ENCODE peak calls at places on chromosomes 7 and 10, in eight cellular contexts. B is ovary; G is CD8-positive, alpha-beta T cell; O is H1; A is lung; H is psoas muscle; P is astrocyte of the spinal cord; K is left ventricle myocardium inferior. R is an unnamed sample.

GRCh38 chr10:70815504-70816219 is at the start of gene SGPL1:
- DNase-seq in K (peak; percentile 88), G (peak; percentile 76), O (peak; percentile 98), P (peak; percentile 82), B (peak; percentile 90), A (peak; percentile 87), H (peak; percentile 90), R (no peak)

GRCh38 chr7:84136336-84136735 is 58.3 kb downstream of the SEMA3A start:
- DNase-seq in P (no peak), A (no peak), G (no peak), B (no peak), K (no peak), H (no peak), O (no peak), R (no peak)

GRCh38 chr7:137804819-137805218 is 42.0 kb downstream of the DGKI start:
- DNase-seq in B (no peak), O (no peak), P (peak; percentile 17), H (no peak), G (no peak), K (no peak), A (no peak), R (no peak)

GRCh38 chr10:122354391-122354790 is 20.1 kb upstream of the PLEKHA1 start:
- DNase-seq in A (no peak), G (no peak), P (no peak), H (no peak), K (no peak), B (no peak), O (no peak), R (no peak)

GRCh38 chr10:91420868-91421267 is 10.7 kb downstream of the HECTD2 start:
- DNase-seq in O (no peak), P (peak; percentile 60), K (no peak), B (no peak), G (no peak), H (no peak), A (no peak), R (no peak)

GRCh38 chr7:47104206-47104549 is 477.7 kb downstream of the TNS3 start:
- DNase-seq in G (no peak), K (no peak), O (no peak), B (no peak), P (no peak), H (no peak), A (no peak), R (no peak)

GRCh38 chr10:93072225-93072712 is 1.4 kb upstream of the CYP26A1 start:
- DNase-seq in B (no peak), A (no peak), H (no peak), G (no peak), P (no peak), O (no peak), K (no peak), R (no peak)

GRCh38 chr10:70752571-70752970 is 32.6 kb downstream of the TBATA start:
- DNase-seq in P (no peak), G (no peak), B (no peak), K (no peak), O (no peak), H (no peak), A (no peak), R (no peak)

GRCh38 chr10:120963587-120964220 is 112.5 kb downstream of the WDR11 start:
- DNase-seq in P (no peak), B (no peak), K (no peak), O (no peak), H (no peak), G (no peak), A (no peak), R (no peak)

GRCh38 chr7:24290004-24290641 is 6.1 kb downstream of the NPY start:
- DNase-seq in G (no peak), B (no peak), A (no peak), K (no peak), O (peak; percentile 53), H (no peak), P (peak; percentile 28), R (peak; percentile 49)

GRCh38 chr7:6725003-6725402 is 18.3 kb upstream of the ZNF12 start:
- DNase-seq in A (no peak), K (no peak), O (no peak), P (no peak), G (no peak), H (no peak), B (no peak), R (no peak)

GRCh38 chr7:85186083-85186520 is 754 bp downstream of the SEMA3D start:
- DNase-seq in H (peak; percentile 16), P (peak; percentile 66), B (peak; percentile 21), G (no peak), K (no peak), A (peak; percentile 30), O (peak; percentile 63), R (no peak)

GRCh38 chr10:62916157-62916603 is 100.0 kb upstream of the EGR2 start:
- DNase-seq in H (no peak), G (no peak), O (no peak), P (peak; percentile 29), A (no peak), B (no peak), K (no peak), R (no peak)

GRCh38 chr10:69468771-69469129 is 17.5 kb downstream of the TSPAN15 start:
- DNase-seq in K (no peak), B (no peak), A (no peak), G (no peak), O (no peak), H (no peak), P (no peak), R (no peak)

GRCh38 chr10:33193057-33193866 is 141.2 kb downstream of the NRP1 start:
- DNase-seq in K (peak; percentile 76), P (peak; percentile 91), A (peak; percentile 81), O (peak; percentile 70), G (peak; percentile 66), H (peak; percentile 73), B (peak; percentile 77), R (peak; percentile 83)

GRCh38 chr10:48526371-48526821 is 78.5 kb downstream of the ARHGAP22 start:
- DNase-seq in G (no peak), B (no peak), K (no peak), P (peak; percentile 96), A (no peak), H (no peak), O (no peak), R (no peak)

GRCh38 chr7:9785211-9785610 is 1188.5 kb upstream of the PHF14 start:
- DNase-seq in K (no peak), P (no peak), O (no peak), H (no peak), B (no peak), A (no peak), G (no peak), R (no peak)

GRCh38 chr10:128001346-128001745 is 94.4 kb downstream of the PTPRE start:
- DNase-seq in K (no peak), G (no peak), B (no peak), P (no peak), O (no peak), A (no peak), H (no peak), R (no peak)
- H3K4me3 ChIP-seq in K (no peak overlapping the region), G (no peak overlapping the region), B (no peak overlapping the region), P (no peak overlapping the region), O (no peak overlapping the region), A (no peak overlapping the region), H (no peak overlapping the region), R (no peak overlapping the region)

DNA sequence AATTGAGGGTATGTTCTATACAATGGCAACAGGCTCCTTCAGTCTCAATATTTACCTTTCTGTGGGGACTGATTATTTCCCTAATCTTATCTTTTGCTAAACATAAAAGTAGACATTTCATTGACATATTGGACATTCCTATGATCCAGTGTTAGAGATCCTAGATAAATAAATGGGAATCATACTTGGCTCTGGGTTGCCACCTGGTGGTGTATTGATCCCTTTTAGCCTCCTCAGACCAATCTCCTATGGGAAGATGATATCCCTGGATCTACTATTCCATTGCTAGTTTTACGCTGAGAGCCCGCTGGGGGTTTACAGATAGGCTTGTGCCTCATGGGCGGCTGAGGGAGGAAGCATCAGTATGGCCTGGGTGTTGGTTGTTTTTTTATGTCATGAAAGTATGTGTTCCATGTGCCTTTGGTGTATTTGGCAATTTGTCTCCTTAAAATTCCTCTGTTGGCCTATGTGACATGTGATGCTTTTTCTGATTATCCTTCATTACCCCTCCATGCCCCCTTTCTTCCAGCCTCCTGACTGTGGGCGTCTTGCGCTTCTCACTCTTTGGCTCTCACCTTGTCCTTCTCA is 18.8 kb downstream of the CELF2 start:
- DNase-seq in H (no peak), G (no peak), O (no peak), P (peak; percentile 56), K (no peak), A (no peak), B (no peak), R (peak; percentile 23)
- TF ChIP-seq CTCF in H (peak; percentile 57), G (no peak), O (peak; percentile 65), P (peak; percentile 62), K (peak; percentile 72), A (peak; percentile 24), B (peak; percentile 46), R (peak; percentile 60)

DNA sequence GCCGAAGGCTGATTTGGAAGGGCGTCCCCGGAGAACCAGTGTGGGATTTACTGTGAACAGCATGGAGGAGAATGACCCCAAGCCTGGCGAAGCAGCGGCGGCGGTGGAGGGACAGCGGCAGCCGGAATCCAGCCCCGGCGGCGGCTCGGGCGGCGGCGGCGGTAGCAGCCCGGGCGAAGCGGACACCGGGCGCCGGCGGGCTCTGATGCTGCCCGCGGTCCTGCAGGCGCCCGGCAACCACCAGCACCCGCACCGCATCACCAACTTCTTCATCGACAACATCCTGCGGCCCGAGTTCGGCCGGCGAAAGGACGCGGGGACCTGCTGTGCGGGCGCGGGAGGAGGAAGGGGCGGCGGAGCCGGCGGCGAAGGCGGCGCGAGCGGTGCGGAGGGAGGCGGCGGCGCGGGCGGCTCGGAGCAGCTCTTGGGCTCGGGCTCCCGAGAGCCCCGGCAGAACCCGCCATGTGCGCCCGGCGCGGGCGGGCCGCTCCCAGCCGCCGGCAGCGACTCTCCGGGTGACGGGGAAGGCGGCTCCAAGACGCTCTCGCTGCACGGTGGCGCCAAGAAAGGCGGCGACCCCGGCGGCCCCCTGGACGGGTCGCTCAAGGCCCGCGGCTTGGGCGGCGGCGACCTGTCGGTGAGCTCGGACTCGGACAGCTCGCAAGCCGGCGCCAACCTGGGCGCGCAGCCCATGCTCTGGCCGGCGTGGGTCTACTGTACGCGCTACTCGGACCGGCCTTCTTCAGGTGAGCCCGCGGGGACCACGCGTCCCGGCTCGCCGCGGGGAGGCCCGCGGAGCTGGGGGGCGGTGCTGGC is 596 bp downstream of the EN2 start:
- DNase-seq in H (no peak), O (no peak), P (no peak), G (no peak), B (peak; percentile 32), K (no peak), A (no peak), R (no peak)
- H3K4me3 ChIP-seq in H (peak overlapping the region; percentile 53), O (no peak overlapping the region), P (no peak overlapping the region), G (peak overlapping the region; percentile 27), B (peak overlapping the region; percentile 32), K (peak overlapping the region; percentile 55), A (peak overlapping the region; percentile 23), R (peak overlapping the region; percentile 49)

DNA sequence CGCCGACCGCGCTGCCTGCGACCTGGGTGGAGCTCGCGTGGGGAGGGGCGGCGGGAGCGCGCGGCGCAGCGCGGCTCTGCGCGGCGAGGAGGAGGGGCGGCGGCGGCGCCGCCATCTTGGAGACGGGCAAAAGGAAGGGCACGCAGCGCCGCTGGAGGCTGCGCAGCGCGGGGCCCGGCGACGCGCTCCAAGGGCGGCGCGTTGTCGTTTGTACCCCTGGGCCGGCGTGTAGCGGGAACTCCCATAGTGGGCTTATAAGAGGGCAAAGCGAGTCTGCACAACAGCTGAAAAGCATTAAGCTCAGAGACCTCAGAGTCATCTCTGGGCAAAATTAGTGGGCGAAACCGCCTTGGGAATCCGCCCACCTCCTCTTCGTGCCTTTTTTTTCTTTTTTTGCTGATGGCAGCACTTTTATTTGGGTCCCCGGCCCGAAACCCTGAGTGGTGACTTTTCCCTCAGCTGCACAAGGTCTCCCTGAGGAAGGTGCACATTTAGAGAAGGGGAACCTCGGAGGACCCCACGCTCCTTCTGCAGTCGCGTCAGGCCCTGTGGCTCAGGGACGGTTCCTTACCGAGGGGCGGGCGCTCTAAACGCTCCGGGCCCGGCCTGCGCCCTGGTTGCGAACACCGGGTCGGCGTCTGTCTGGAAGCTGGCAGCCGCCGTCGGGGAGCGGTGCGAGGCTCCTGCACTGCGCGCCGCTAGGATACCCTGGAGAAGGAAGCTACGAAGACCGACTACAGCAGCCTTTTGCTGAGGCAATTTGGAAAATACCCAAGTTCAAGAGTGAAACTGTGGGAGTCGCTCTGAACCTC is 423 bp upstream of the MCMBP start:
- DNase-seq in G (peak; percentile 86), H (peak; percentile 89), O (peak; percentile 84), A (peak; percentile 88), K (peak; percentile 91), P (peak; percentile 82), B (peak; percentile 90), R (no peak)
- TF ChIP-seq CTCF in G (no peak), H (no peak), O (no peak), A (no peak), K (peak; percentile 9), P (no peak), B (no peak), R (peak; percentile 15)